ENCODE peak calls at places on chromosomes 3 and 15, in five cellular contexts. V, Q, O, L and U are unnamed samples.

GRCh38 chr15:70690491-70691281 is 72.7 kb downstream of the UACA start:
- DNase-seq in V (no peak), L (no peak), O (peak; percentile 36), Q (peak; percentile 26), U (no peak)

GRCh38 chr3:54056521-54056920 is 65.8 kb upstream of the CACNA2D3 start:
- DNase-seq in O (no peak), V (no peak), L (no peak), Q (no peak), U (no peak)

GRCh38 chr3:98966434-98966833 is 64.9 kb upstream of the DCBLD2 start:
- DNase-seq in L (no peak), O (no peak), V (no peak), Q (no peak), U (no peak)

GRCh38 chr3:128318275-128318920 is 148.3 kb downstream of the DNAJB8 start:
- DNase-seq in L (peak; percentile 39), V (no peak), O (no peak), Q (no peak), U (no peak)

GRCh38 chr3:73207946-73208345 is 146.5 kb downstream of the EBLN2 start:
- DNase-seq in Q (no peak), L (no peak), O (no peak), V (no peak), U (no peak)

GRCh38 chr3:197407526-197407925 is 109.1 kb upstream of the DLG1 start:
- DNase-seq in V (no peak), L (peak; percentile 34), Q (no peak), O (no peak), U (no peak)

GRCh38 chr3:117074833-117075232 is 365.3 kb downstream of the TUSC7 start:
- DNase-seq in Q (no peak), V (no peak), L (no peak), O (no peak), U (no peak)

GRCh38 chr15:91422704-91423254 is 322.7 kb downstream of the SV2B start:
- DNase-seq in Q (no peak), V (no peak), O (no peak), L (no peak), U (no peak)

GRCh38 chr3:52232279-52233107 is 6.5 kb downstream of the TWF2 start:
- DNase-seq in Q (no peak), L (no peak), O (no peak), V (peak; percentile 60), U (no peak)

GRCh38 chr3:107674371-107674770 is 151.6 kb downstream of the BBX start:
- DNase-seq in V (peak; percentile 21), L (peak; percentile 71), Q (no peak), O (no peak), U (no peak)

GRCh38 chr15:58957101-58957973 is 23.9 kb upstream of the SLTM start:
- DNase-seq in O (peak; percentile 69), Q (peak; percentile 88), V (no peak), L (no peak), U (peak; percentile 68)

GRCh38 chr3:194200422-194201060 is 64.6 kb downstream of the HES1 start:
- DNase-seq in Q (no peak), L (no peak), O (no peak), V (peak; percentile 59), U (no peak)

GRCh38 chr3:185822221-185822956 is 2.5 kb downstream of the IGF2BP2 start:
- DNase-seq in V (no peak), O (peak; percentile 57), L (no peak), Q (no peak), U (no peak)

GRCh38 chr3:18841422-18842343 is 306.6 kb upstream of the KCNH8 start:
- DNase-seq in Q (no peak), O (no peak), V (no peak), L (no peak), U (no peak)

GRCh38 chr3:25910997-25911396 is 121.1 kb downstream of the OXSM start:
- DNase-seq in L (no peak), O (peak; percentile 12), Q (peak; percentile 52), V (peak; percentile 33), U (peak; percentile 24)

GRCh38 chr3:104989878-104990277 is 376.8 kb upstream of the ALCAM start:
- DNase-seq in O (no peak), V (no peak), L (no peak), Q (no peak), U (no peak)

GRCh38 chr3:153291052-153291689 is 129.1 kb downstream of the RAP2B start:
- DNase-seq in L (no peak), Q (peak; percentile 37), O (peak; percentile 12), V (no peak), U (peak; percentile 23)

GRCh38 chr15:63060699-63061098 is 18.2 kb downstream of the TPM1 start:
- DNase-seq in O (no peak), Q (no peak), V (no peak), L (no peak), U (no peak)

GRCh38 chr3:54225841-54226528 is 103.6 kb downstream of the CACNA2D3 start:
- DNase-seq in L (no peak), Q (no peak), O (no peak), V (no peak), U (no peak)

GRCh38 chr3:64244011-64244942 is 19.0 kb upstream of the PRICKLE2 start:
- DNase-seq in O (peak; percentile 24), Q (peak; percentile 71), V (no peak), L (no peak), U (no peak)

GRCh38 chr15:69089258-69089657 is 71.2 kb upstream of the GLCE start:
- DNase-seq in L (no peak), Q (no peak), O (no peak), V (no peak), U (no peak)

GRCh38 chr3:107116251-107116650 is 261.0 kb upstream of the CCDC54 start:
- DNase-seq in Q (no peak), V (no peak), O (no peak), L (no peak), U (no peak)

GRCh38 chr3:50612973-50613851 is 1.6 kb upstream of the CISH start:
- DNase-seq in O (no peak), Q (no peak), L (no peak), V (peak; percentile 40), U (no peak)

GRCh38 chr3:195025881-195026200 is 245.1 kb downstream of the XXYLT1 start:
- DNase-seq in L (no peak), O (no peak), Q (no peak), V (no peak), U (no peak)

GRCh38 chr3:141372656-141373055 is 4.4 kb downstream of the ZBTB38 start:
- DNase-seq in Q (no peak), O (no peak), V (no peak), L (no peak), U (no peak)

GRCh38 chr15:63483521-63484371 is 20.6 kb upstream of the USP3 start:
- DNase-seq in O (no peak), Q (peak; percentile 70), L (no peak), V (peak; percentile 61), U (no peak)

GRCh38 chr15:25670025-25670554 is 193.0 kb downstream of the ATP10A start:
- DNase-seq in Q (peak; percentile 7), O (no peak), L (peak; percentile 91), V (peak; percentile 84), U (peak; percentile 83)

GRCh38 chr3:159364511-159364910 is 562.7 kb downstream of the MFSD1 start:
- DNase-seq in O (no peak), L (no peak), Q (no peak), V (no peak), U (no peak)

GRCh38 chr3:30470566-30470965 is 135.8 kb upstream of the TGFBR2 start:
- DNase-seq in O (no peak), L (no peak), V (no peak), Q (no peak), U (no peak)
- H3K4me1 ChIP-seq in O (peaks cover 7% of the 10 kb centered on the region), L (no peaks in the 10 kb centered on the region), V (peaks cover 3% of the 10 kb centered on the region), Q (peaks cover 6% of the 10 kb centered on the region), U (no peaks in the 10 kb centered on the region)

DNA sequence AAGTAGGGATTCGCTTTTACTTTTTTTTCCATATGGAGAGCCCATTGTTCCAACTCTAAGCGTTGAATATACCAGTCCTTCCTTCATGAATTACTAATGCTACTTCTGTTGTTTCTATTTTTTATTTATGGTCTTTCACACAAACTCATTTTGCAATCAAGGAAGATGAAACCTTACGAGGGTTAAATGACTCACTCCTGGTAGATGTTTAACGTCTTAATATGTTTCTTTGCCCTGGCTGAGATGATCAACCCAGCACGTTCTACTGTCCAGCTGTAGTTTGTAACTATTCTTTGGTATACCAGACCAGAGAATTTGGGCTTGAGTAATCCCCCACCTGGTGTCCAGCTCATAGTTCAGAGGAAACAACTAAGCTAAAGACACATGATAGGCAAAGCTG is 23.1 kb downstream of the CDCP1 start:
- DNase-seq in O (no peak), Q (peak; percentile 74), V (no peak), L (no peak), U (peak; percentile 54)
- H3K4me1 ChIP-seq in O (peaks cover 36% of the 10 kb centered on the region), Q (peaks cover 57% of the 10 kb centered on the region), V (no peaks in the 10 kb centered on the region), L (no peaks in the 10 kb centered on the region), U (peaks cover 18% of the 10 kb centered on the region)

GRCh38 chr3:172163320-172163719 is 123.9 kb downstream of the FNDC3B start:
- DNase-seq in Q (no peak), O (no peak), V (no peak), L (no peak), U (no peak)
- H3K4me1 ChIP-seq in Q (peaks cover 88% of the 10 kb centered on the region), O (peaks cover 87% of the 10 kb centered on the region), V (peaks cover 11% of the 10 kb centered on the region), L (peaks cover 9% of the 10 kb centered on the region), U (no peaks in the 10 kb centered on the region)

GRCh38 chr15:40489274-40490175 is 18.7 kb downstream of the CHST14 start:
- DNase-seq in Q (no peak), O (no peak), L (peak; percentile 72), V (no peak), U (no peak)
- H3K4me1 ChIP-seq in Q (no peaks in the 10 kb centered on the region), O (no peaks in the 10 kb centered on the region), L (no peaks in the 10 kb centered on the region), V (no peaks in the 10 kb centered on the region), U (no peaks in the 10 kb centered on the region)

DNA sequence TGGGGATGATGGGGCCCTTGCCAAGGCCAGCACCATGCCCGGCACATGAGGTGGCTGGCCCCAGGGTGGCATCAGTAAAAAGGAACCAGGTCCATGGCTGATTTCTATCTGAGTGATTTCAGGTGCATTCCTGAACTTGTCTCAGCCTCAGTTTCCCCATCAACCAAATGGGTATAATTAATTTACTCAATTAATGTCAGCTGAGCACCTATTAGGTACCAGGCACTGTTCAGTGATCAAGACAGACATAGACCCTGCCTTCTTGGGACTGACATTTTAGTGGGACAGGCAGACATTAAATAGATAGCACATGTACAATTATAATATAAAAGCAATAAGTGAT is 50.9 kb downstream of the SLC6A6 start:
- DNase-seq in O (no peak), L (no peak), V (no peak), Q (no peak), U (no peak)
- H3K4me1 ChIP-seq in O (peaks cover 19% of the 10 kb centered on the region), L (no peaks in the 10 kb centered on the region), V (peaks cover 26% of the 10 kb centered on the region), Q (peaks cover 65% of the 10 kb centered on the region), U (peaks cover 19% of the 10 kb centered on the region)

DNA sequence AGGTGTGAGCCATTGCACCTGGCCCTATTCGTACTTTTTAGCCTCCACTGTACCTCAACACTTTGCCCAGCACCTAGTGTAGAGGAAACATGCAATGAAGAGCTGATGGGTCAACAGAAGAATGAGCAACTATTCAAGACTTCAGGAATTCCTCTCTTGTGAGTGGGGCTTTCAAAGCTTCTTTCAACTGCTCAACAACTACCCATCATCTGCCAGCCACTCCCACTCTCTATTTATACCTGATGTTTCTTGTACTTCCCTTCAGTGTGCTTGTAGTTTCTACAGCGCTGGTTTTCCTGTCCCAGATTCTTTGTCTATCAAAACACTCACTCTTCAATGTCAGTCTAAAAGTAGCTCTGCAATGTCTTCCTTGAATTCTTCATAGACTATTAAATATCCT is 168.3 kb upstream of the LPP start:
- DNase-seq in O (no peak), V (no peak), L (no peak), Q (no peak), U (no peak)
- H3K4me1 ChIP-seq in O (peaks cover 69% of the 10 kb centered on the region), V (no peaks in the 10 kb centered on the region), L (no peaks in the 10 kb centered on the region), Q (peaks cover 19% of the 10 kb centered on the region), U (no peaks in the 10 kb centered on the region)